ENCODE peak calls at places on chromosomes 6 and 20, in five cellular contexts. G is stimulated activated CD4-positive, alpha-beta T cell treated with anti-CD3 and anti-CD28 coated beads, Interleukin-4, amount 100 ng/mL, for 24 hours; D is SK-N-MC; Z is foreskin fibroblast; Y is NCI-H774. L is an unnamed sample.

GRCh38 chr6:67683960-67684359 is 951.1 kb upstream of the ADGRB3 start:
- DNase-seq in Z (peak; percentile 97), Y (no peak), D (no peak), G (no peak), L (no peak)

GRCh38 chr20:57319584-57319983 is 10.0 kb upstream of the SPO11 start:
- DNase-seq in D (no peak), Z (no peak), Y (no peak), G (no peak), L (no peak)

GRCh38 chr6:3383525-3383924 is 73.3 kb downstream of the SLC22A23 start:
- DNase-seq in D (no peak), G (no peak), Z (peak; percentile 28), Y (no peak), L (no peak)

GRCh38 chr6:30876039-30876730 is 8.1 kb upstream of the DDR1 start:
- DNase-seq in D (no peak), G (no peak), Y (no peak), Z (no peak), L (no peak)

GRCh38 chr6:33700391-33701050 is 11.0 kb downstream of the UQCC2 start:
- DNase-seq in Y (peak; percentile 34), D (no peak), G (peak; percentile 73), Z (peak; percentile 66), L (peak; percentile 63)

GRCh38 chr6:45169815-45170214 is 158.3 kb upstream of the RUNX2 start:
- DNase-seq in Y (no peak), G (no peak), Z (no peak), D (no peak), L (no peak)

GRCh38 chr6:167402195-167402686 is 77.4 kb downstream of the TTLL2 start:
- DNase-seq in Y (no peak), D (no peak), Z (no peak), G (no peak), L (no peak)

GRCh38 chr20:40990542-40991120 is 38.0 kb upstream of the TOP1 start:
- DNase-seq in Z (peak; percentile 78), G (peak; percentile 71), Y (peak; percentile 70), D (no peak), L (peak; percentile 52)

GRCh38 chr6:12602951-12603710 is 113.4 kb upstream of the PHACTR1 start:
- DNase-seq in D (no peak), Z (peak; percentile 50), Y (no peak), G (no peak), L (no peak)

GRCh38 chr6:4518506-4518905 is 257.7 kb upstream of the CDYL start:
- DNase-seq in D (peak; percentile 28), Z (peak; percentile 8), G (no peak), Y (no peak), L (no peak)

GRCh38 chr6:118761643-118762042 is 110.3 kb upstream of the CEP85L start:
- DNase-seq in G (no peak), Z (no peak), D (no peak), Y (no peak), L (no peak)

GRCh38 chr20:21113697-21114096 is 7.5 kb upstream of the LINC00237 start:
- DNase-seq in G (no peak), D (no peak), Y (no peak), Z (no peak), L (no peak)

GRCh38 chr20:47400685-47401084 is 44.2 kb upstream of the ZMYND8 start:
- DNase-seq in D (no peak), G (peak; percentile 9), Y (no peak), Z (no peak), L (no peak)

GRCh38 chr6:453152-453551 is 61.6 kb downstream of the IRF4 start:
- DNase-seq in Z (peak; percentile 14), Y (no peak), D (no peak), G (no peak), L (no peak)

GRCh38 chr6:166389119-166389518 is 6.4 kb upstream of the MPC1 start:
- DNase-seq in Y (no peak), D (no peak), Z (no peak), G (no peak), L (no peak)

GRCh38 chr20:25989196-25989595 is 292.5 kb upstream of the ZNF337 start:
- DNase-seq in Z (no peak), Y (no peak), G (no peak), D (no peak), L (no peak)

GRCh38 chr20:40960101-40960500 is 68.5 kb upstream of the TOP1 start:
- DNase-seq in Y (no peak), D (no peak), G (no peak), Z (no peak), L (no peak)

GRCh38 chr20:61024390-61024789 is 227.7 kb upstream of the CDH4 start:
- DNase-seq in Z (no peak), Y (no peak), D (no peak), G (no peak), L (no peak)

GRCh38 chr6:14499804-14500203 is 382.2 kb downstream of the CD83 start:
- DNase-seq in Y (no peak), G (no peak), Z (peak; percentile 82), D (peak; percentile 79), L (no peak)

GRCh38 chr6:30615219-30615957 is 1.7 kb downstream of the PPP1R10 start:
- DNase-seq in Z (peak; percentile 68), Y (peak; percentile 41), G (peak; percentile 44), D (peak; percentile 58), L (no peak)

GRCh38 chr6:41200296-41200900 is 551 bp downstream of the TREML2 start:
- DNase-seq in Z (no peak), G (peak; percentile 53), Y (no peak), D (peak; percentile 37), L (peak; percentile 35)

GRCh38 chr20:49762940-49763766 is 49.5 kb upstream of the B4GALT5 start:
- DNase-seq in Y (no peak), Z (no peak), G (no peak), D (no peak), L (no peak)

GRCh38 chr6:148335582-148335981 is 7.1 kb upstream of the SASH1 start:
- DNase-seq in Y (no peak), G (no peak), Z (no peak), D (no peak), L (no peak)

GRCh38 chr6:154508573-154509375 is 1.7 kb downstream of the CNKSR3 start:
- DNase-seq in G (no peak), Y (no peak), D (no peak), Z (no peak), L (no peak)

GRCh38 chr20:48648482-48649051 is 179.2 kb downstream of the PREX1 start:
- DNase-seq in Y (no peak), G (no peak), Z (no peak), D (no peak), L (no peak)